ENCODE peak calls at places on chromosomes 12 and 14, in four cellular contexts. V is small intestine; C is activated CD4-positive, alpha-beta memory T cell treated with anti-CD3 and anti-CD28 coated beads, Interleukin-2, amount 10 ng/mL, durations not matched to agents 7 days and 5 days; N is AG09309. X is an unnamed sample.

GRCh38 chr12:122790393-122791075 is 16.2 kb downstream of the CCDC62 start:
- DNase-seq in V (no peak), C (no peak), N (no peak), X (no peak)

GRCh38 chr12:91988076-91988475 is 157.6 kb downstream of the BTG1 start:
- DNase-seq in V (no peak), C (no peak), N (no peak), X (no peak)

GRCh38 chr12:58143498-58143897 is 202.1 kb downstream of the ATP23 start:
- DNase-seq in V (no peak), C (no peak), N (no peak), X (no peak)

GRCh38 chr14:18656627-18657026 is 55.7 kb downstream of the OR11H12 start:
- DNase-seq in V (no peak), C (no peak), N (no peak), X (no peak)

GRCh38 chr14:93137864-93138263 is 22.1 kb upstream of the ITPK1 start:
- DNase-seq in V (peak), C (no peak), N (no peak), X (peak)

GRCh38 chr12:66190519-66191406 is 1.7 kb downstream of the IRAK3 start:
- DNase-seq in V (no peak), C (no peak), N (peak), X (no peak)

GRCh38 chr12:95674631-95675030 is 115.9 kb downstream of the NTN4 start:
- DNase-seq in V (peak), C (no peak), N (no peak), X (peak)

GRCh38 chr14:68981539-68981976 is 2.5 kb upstream of the ACTN1 start:
- DNase-seq in V (no peak), C (no peak), N (peak), X (no peak)

GRCh38 chr12:63897931-63898330 is 53.4 kb downstream of the SRGAP1 start:
- DNase-seq in V (no peak), C (no peak), N (no peak), X (no peak)

GRCh38 chr14:96852823-96853422 is 55.7 kb downstream of the VRK1 start:
- DNase-seq in V (peak), C (no peak), N (peak), X (peak)

GRCh38 chr12:53100466-53101151 is 2.7 kb upstream of the SOAT2 start:
- DNase-seq in V (no peak), C (no peak), N (no peak), X (no peak)

GRCh38 chr12:26195250-26195640 is at the start of gene SSPN:
- DNase-seq in V (peak), C (no peak), N (no peak), X (peak)

GRCh38 chr12:42728287-42728686 is 138.7 kb upstream of the PRICKLE1 start:
- DNase-seq in V (no peak), C (no peak), N (no peak), X (no peak)

GRCh38 chr14:77478796-77479195 is 19.8 kb downstream of the ISM2 start:
- DNase-seq in V (no peak), C (no peak), N (no peak), X (peak)

GRCh38 chr12:45273717-45274271 is 57.9 kb downstream of the ANO6 start:
- DNase-seq in V (peak), C (no peak), N (peak), X (no peak)

GRCh38 chr12:1305063-1305434 is 289.3 kb downstream of the FBXL14 start:
- DNase-seq in V (no peak), C (no peak), N (no peak), X (no peak)

GRCh38 chr12:12133785-12134184 is 63.0 kb downstream of the BCL2L14 start:
- DNase-seq in V (no peak), C (no peak), N (no peak), X (no peak)

GRCh38 chr12:47825239-47825639 is 5.5 kb upstream of the HDAC7 start:
- DNase-seq in V (no peak), C (no peak), N (no peak), X (no peak)

GRCh38 chr14:83419420-83419819 is 1885.8 kb upstream of the SEL1L start:
- DNase-seq in V (no peak), C (no peak), N (no peak), X (no peak)

GRCh38 chr14:78704965-78705364 is 534.8 kb downstream of the NRXN3 start:
- DNase-seq in V (no peak), C (no peak), N (no peak), X (no peak)

GRCh38 chr12:68784015-68784414 is 24.0 kb upstream of the MDM2 start:
- DNase-seq in V (no peak), C (no peak), N (no peak), X (no peak)

GRCh38 chr12:52518574-52519469 is 1.4 kb downstream of the KRT5 start:
- DNase-seq in V (no peak), C (peak), N (no peak), X (no peak)

GRCh38 chr12:67663121-67663520 is 14.6 kb downstream of the DYRK2 start:
- DNase-seq in V (no peak), C (no peak), N (no peak), X (no peak)

GRCh38 chr12:108966378-108967151 is 54.3 kb downstream of the SVOP start:
- DNase-seq in V (no peak), C (no peak), N (no peak), X (no peak)